ENCODE peak calls at places on chromosome 17, in five cellular contexts. D is CD4-positive, alpha-beta T cell; G is left ventricle myocardium superior; H is HT-29; Z is mucosa of gallbladder. K is an unnamed sample.
A peak's percentile ranks its signal among the peaks of the same experiment; 100 is the strongest.

GRCh38 chr17:9291912-9292562 is 270.7 kb downstream of the NTN1 start:
- DNase-seq in D (peak; percentile 28), G (peak; percentile 58), H (peak; percentile 38), Z (no peak), K (no peak)

GRCh38 chr17:8799851-8800212 is 667 bp upstream of the MFSD6L start:
- DNase-seq in D (no peak), G (peak; percentile 46), H (no peak), Z (no peak), K (no peak)

GRCh38 chr17:77720946-77721822 is 237.3 kb upstream of the TNRC6C start:
- DNase-seq in D (no peak), G (no peak), H (no peak), Z (no peak), K (no peak)

GRCh38 chr17:10622610-10623485 is 34.3 kb downstream of the MYH3 start:
- DNase-seq in D (no peak), G (no peak), H (no peak), Z (no peak), K (no peak)

GRCh38 chr17:38620551-38621277 is 15.0 kb upstream of the SRCIN1 start:
- DNase-seq in D (no peak), G (no peak), H (no peak), Z (no peak), K (peak; percentile 31)

GRCh38 chr17:76293106-76293505 is 15.0 kb downstream of the QRICH2 start:
- DNase-seq in D (no peak), G (peak; percentile 15), H (no peak), Z (no peak), K (peak; percentile 13)

GRCh38 chr17:78903101-78903779 is at the start of gene CEP295NL:
- DNase-seq in D (no peak), G (no peak), H (peak; percentile 31), Z (no peak), K (no peak)

GRCh38 chr17:80497726-80498241 is 21.4 kb upstream of the NPTX1 start:
- DNase-seq in D (no peak), G (no peak), H (no peak), Z (no peak), K (no peak)

GRCh38 chr17:77830816-77831490 is 127.5 kb upstream of the TNRC6C start:
- DNase-seq in D (no peak), G (peak; percentile 22), H (no peak), Z (no peak), K (no peak)

GRCh38 chr17:15233022-15233805 is 31.9 kb downstream of the PMP22 start:
- DNase-seq in D (no peak), G (no peak), H (peak; percentile 3), Z (no peak), K (no peak)

GRCh38 chr17:50903604-50904521 is 37.7 kb upstream of the TOB1 start:
- DNase-seq in D (peak; percentile 36), G (no peak), H (peak; percentile 19), Z (no peak), K (no peak)

GRCh38 chr17:28404007-28404406 is 2.0 kb downstream of the SLC46A1 start:
- DNase-seq in D (no peak), G (no peak), H (no peak), Z (no peak), K (no peak)

GRCh38 chr17:77036841-77037381 is 103.9 kb upstream of the SEC14L1 start:
- DNase-seq in D (no peak), G (peak; percentile 39), H (peak; percentile 9), Z (peak; percentile 12), K (no peak)

GRCh38 chr17:17087424-17088103 is 45.3 kb downstream of the MPRIP start:
- DNase-seq in D (no peak), G (peak; percentile 26), H (no peak), Z (no peak), K (no peak)

GRCh38 chr17:39928868-39929651 is 1.5 kb downstream of the LRRC3C start:
- DNase-seq in D (no peak), G (no peak), H (no peak), Z (no peak), K (no peak)

K was measured in kidney.